ENCODE peak calls at places on chromosomes 12 and 14, in ten cellular contexts. One of them, this sample, is unnamed.

GRCh38 chr14:91985521-91986255 is 38.2 kb upstream of the FBLN5 start:
- DNase-seq in stromal cell of bone marrow: no peak
- DNase-seq in HEK293T: no peak
- DNase-seq in Calu3: no peak
- DNase-seq in SK-N-DZ: no peak
- DNase-seq in MG63: no peak
- DNase-seq in iris pigment epithelial cell: peak
- DNase-seq in T-helper 2 cell: peak
- DNase-seq in glutamatergic neuron: no peak
- DNase-seq in kidney tubule cell: no peak
- DNase-seq in this sample: no peak

GRCh38 chr14:23300687-23301223 is 1.9 kb downstream of the PPP1R3E start:
- DNase-seq in MG63: no peak
- DNase-seq in kidney tubule cell: peak
- DNase-seq in Calu3: peak
- DNase-seq in glutamatergic neuron: peak
- DNase-seq in T-helper 2 cell: peak
- DNase-seq in HEK293T: no peak
- DNase-seq in SK-N-DZ: no peak
- DNase-seq in iris pigment epithelial cell: peak
- DNase-seq in stromal cell of bone marrow: no peak
- DNase-seq in this sample: no peak

GRCh38 chr14:91405241-91405721 is 12.3 kb downstream of the CCDC88C start:
- DNase-seq in glutamatergic neuron: no peak
- DNase-seq in kidney tubule cell: no peak
- DNase-seq in SK-N-DZ: no peak
- DNase-seq in HEK293T: no peak
- DNase-seq in stromal cell of bone marrow: no peak
- DNase-seq in T-helper 2 cell: peak
- DNase-seq in Calu3: no peak
- DNase-seq in MG63: no peak
- DNase-seq in iris pigment epithelial cell: no peak
- DNase-seq in this sample: no peak

GRCh38 chr12:119153477-119154434 is 25.0 kb upstream of the HSPB8 start:
- DNase-seq in T-helper 2 cell: peak
- DNase-seq in Calu3: no peak
- DNase-seq in kidney tubule cell: peak
- DNase-seq in MG63: no peak
- DNase-seq in HEK293T: peak
- DNase-seq in stromal cell of bone marrow: peak
- DNase-seq in glutamatergic neuron: peak
- DNase-seq in SK-N-DZ: no peak
- DNase-seq in iris pigment epithelial cell: peak
- DNase-seq in this sample: no peak

GRCh38 chr12:17818931-17819330 is 271.1 kb downstream of the RERGL start:
- DNase-seq in SK-N-DZ: no peak
- DNase-seq in HEK293T: no peak
- DNase-seq in glutamatergic neuron: no peak
- DNase-seq in kidney tubule cell: no peak
- DNase-seq in iris pigment epithelial cell: no peak
- DNase-seq in MG63: no peak
- DNase-seq in T-helper 2 cell: no peak
- DNase-seq in stromal cell of bone marrow: no peak
- DNase-seq in Calu3: no peak
- DNase-seq in this sample: no peak

GRCh38 chr12:12008232-12008850 is 62.4 kb upstream of the BCL2L14 start:
- DNase-seq in HEK293T: peak
- DNase-seq in iris pigment epithelial cell: no peak
- DNase-seq in Calu3: no peak
- DNase-seq in SK-N-DZ: no peak
- DNase-seq in kidney tubule cell: no peak
- DNase-seq in MG63: no peak
- DNase-seq in T-helper 2 cell: peak
- DNase-seq in stromal cell of bone marrow: no peak
- DNase-seq in glutamatergic neuron: peak
- DNase-seq in this sample: no peak

GRCh38 chr14:55847766-55848165 is 267.8 kb downstream of the KTN1 start:
- DNase-seq in SK-N-DZ: no peak
- DNase-seq in stromal cell of bone marrow: no peak
- DNase-seq in Calu3: no peak
- DNase-seq in HEK293T: no peak
- DNase-seq in glutamatergic neuron: no peak
- DNase-seq in kidney tubule cell: peak
- DNase-seq in T-helper 2 cell: no peak
- DNase-seq in iris pigment epithelial cell: peak
- DNase-seq in MG63: no peak
- DNase-seq in this sample: no peak

GRCh38 chr14:100135073-100135472 is 24.4 kb downstream of the DEGS2 start:
- DNase-seq in glutamatergic neuron: no peak
- DNase-seq in iris pigment epithelial cell: no peak
- DNase-seq in Calu3: no peak
- DNase-seq in T-helper 2 cell: no peak
- DNase-seq in MG63: no peak
- DNase-seq in stromal cell of bone marrow: no peak
- DNase-seq in kidney tubule cell: no peak
- DNase-seq in SK-N-DZ: no peak
- DNase-seq in HEK293T: no peak
- DNase-seq in this sample: no peak

GRCh38 chr12:93317227-93317626 is 60.5 kb upstream of the NUDT4 start:
- DNase-seq in SK-N-DZ: no peak
- DNase-seq in iris pigment epithelial cell: no peak
- DNase-seq in glutamatergic neuron: no peak
- DNase-seq in T-helper 2 cell: peak
- DNase-seq in stromal cell of bone marrow: no peak
- DNase-seq in Calu3: peak
- DNase-seq in MG63: no peak
- DNase-seq in HEK293T: no peak
- DNase-seq in kidney tubule cell: peak
- DNase-seq in this sample: no peak

GRCh38 chr12:111429760-111430417 is 24.2 kb downstream of the SH2B3 start:
- DNase-seq in glutamatergic neuron: no peak
- DNase-seq in kidney tubule cell: no peak
- DNase-seq in SK-N-DZ: no peak
- DNase-seq in HEK293T: no peak
- DNase-seq in T-helper 2 cell: peak
- DNase-seq in stromal cell of bone marrow: no peak
- DNase-seq in MG63: no peak
- DNase-seq in Calu3: no peak
- DNase-seq in iris pigment epithelial cell: no peak
- DNase-seq in this sample: no peak

GRCh38 chr12:54051916-54052744 is 1.5 kb upstream of the HOXC4 start:
- DNase-seq in iris pigment epithelial cell: no peak
- DNase-seq in HEK293T: peak
- DNase-seq in stromal cell of bone marrow: no peak
- DNase-seq in SK-N-DZ: peak
- DNase-seq in kidney tubule cell: no peak
- DNase-seq in Calu3: no peak
- DNase-seq in MG63: no peak
- DNase-seq in glutamatergic neuron: no peak
- DNase-seq in T-helper 2 cell: no peak
- DNase-seq in this sample: peak

GRCh38 chr14:21106506-21107359 is 5.9 kb downstream of the TMEM253 start:
- DNase-seq in SK-N-DZ: peak
- DNase-seq in glutamatergic neuron: peak
- DNase-seq in iris pigment epithelial cell: peak
- DNase-seq in HEK293T: peak
- DNase-seq in stromal cell of bone marrow: peak
- DNase-seq in T-helper 2 cell: peak
- DNase-seq in MG63: peak
- DNase-seq in kidney tubule cell: peak
- DNase-seq in Calu3: peak
- DNase-seq in this sample: no peak

GRCh38 chr12:12439636-12440035 is 82.8 kb downstream of the BORCS5 start:
- DNase-seq in MG63: no peak
- DNase-seq in kidney tubule cell: peak
- DNase-seq in stromal cell of bone marrow: no peak
- DNase-seq in iris pigment epithelial cell: peak
- DNase-seq in glutamatergic neuron: no peak
- DNase-seq in SK-N-DZ: no peak
- DNase-seq in HEK293T: no peak
- DNase-seq in T-helper 2 cell: peak
- DNase-seq in Calu3: peak
- DNase-seq in this sample: no peak

GRCh38 chr14:75119056-75119455 is 7.8 kb downstream of the NEK9 start:
- DNase-seq in T-helper 2 cell: no peak
- DNase-seq in Calu3: no peak
- DNase-seq in iris pigment epithelial cell: peak
- DNase-seq in MG63: no peak
- DNase-seq in HEK293T: no peak
- DNase-seq in glutamatergic neuron: no peak
- DNase-seq in stromal cell of bone marrow: no peak
- DNase-seq in kidney tubule cell: no peak
- DNase-seq in SK-N-DZ: no peak
- DNase-seq in this sample: no peak

GRCh38 chr12:126895946-126896520 is 1370.9 kb upstream of the TMEM132C start:
- DNase-seq in stromal cell of bone marrow: no peak
- DNase-seq in kidney tubule cell: no peak
- DNase-seq in HEK293T: no peak
- DNase-seq in MG63: no peak
- DNase-seq in glutamatergic neuron: no peak
- DNase-seq in SK-N-DZ: no peak
- DNase-seq in T-helper 2 cell: no peak
- DNase-seq in iris pigment epithelial cell: no peak
- DNase-seq in Calu3: no peak
- DNase-seq in this sample: no peak

GRCh38 chr12:119444462-119445044 is 110.0 kb downstream of the CCDC60 start:
- DNase-seq in iris pigment epithelial cell: peak
- DNase-seq in kidney tubule cell: peak
- DNase-seq in Calu3: peak
- DNase-seq in HEK293T: peak
- DNase-seq in stromal cell of bone marrow: peak
- DNase-seq in SK-N-DZ: peak
- DNase-seq in T-helper 2 cell: peak
- DNase-seq in MG63: peak
- DNase-seq in glutamatergic neuron: peak
- DNase-seq in this sample: no peak

GRCh38 chr14:106024983-106025604 is 498.7 kb downstream of the TMEM121 start:
- DNase-seq in iris pigment epithelial cell: no peak
- DNase-seq in Calu3: no peak
- DNase-seq in kidney tubule cell: no peak
- DNase-seq in HEK293T: no peak
- DNase-seq in glutamatergic neuron: no peak
- DNase-seq in stromal cell of bone marrow: no peak
- DNase-seq in SK-N-DZ: no peak
- DNase-seq in T-helper 2 cell: peak
- DNase-seq in MG63: no peak
- DNase-seq in this sample: no peak